ENCODE peak calls at places on chromosomes 12 and 14, in six cellular contexts. I, K, N, P, H and E are unnamed samples.

GRCh38 chr12:114869091-114869834 is 185.3 kb upstream of the TBX3 start:
- DNase-seq in H (peak), P (no peak), K (no peak), I (peak), N (no peak), E (no peak)

GRCh38 chr12:116384629-116385485 is 107.4 kb upstream of the MED13L start:
- DNase-seq in H (peak), I (peak), K (no peak), N (no peak), P (no peak), E (no peak)

GRCh38 chr14:96901227-96901626 is 104.0 kb downstream of the VRK1 start:
- DNase-seq in N (no peak), H (no peak), P (no peak), I (no peak), K (no peak), E (peak)

GRCh38 chr12:93763746-93764147 is 86.6 kb downstream of the CRADD start:
- DNase-seq in I (no peak), P (no peak), K (no peak), H (peak), N (no peak), E (no peak)

GRCh38 chr14:64423987-64424386 is 35.8 kb downstream of the MTHFD1 start:
- DNase-seq in K (no peak), P (no peak), H (no peak), N (no peak), I (no peak), E (no peak)

GRCh38 chr12:67155863-67156262 is 113.3 kb upstream of the CAND1 start:
- DNase-seq in I (no peak), N (no peak), H (no peak), P (no peak), K (no peak), E (no peak)

GRCh38 chr14:74552623-74553022 is 59.1 kb downstream of the ISCA2 start:
- DNase-seq in P (no peak), I (no peak), N (no peak), K (no peak), H (no peak), E (no peak)

GRCh38 chr14:67859169-67859749 is 39.7 kb downstream of the RAD51B start:
- DNase-seq in K (no peak), P (no peak), H (no peak), N (no peak), I (no peak), E (no peak)

GRCh38 chr12:124700810-124701594 is 133.6 kb upstream of the NCOR2 start:
- DNase-seq in P (no peak), N (no peak), K (no peak), H (peak), I (no peak), E (no peak)

GRCh38 chr12:93302331-93303229 is 75.1 kb upstream of the NUDT4 start:
- DNase-seq in I (no peak), K (peak), P (no peak), H (no peak), N (no peak), E (no peak)

GRCh38 chr12:127401005-127401404 is 866.0 kb upstream of the TMEM132C start:
- DNase-seq in N (no peak), I (no peak), H (no peak), P (no peak), K (no peak), E (no peak)

GRCh38 chr14:22432348-22432976 is 156.6 kb downstream of the DAD1 start:
- DNase-seq in P (no peak), I (no peak), K (no peak), N (no peak), H (peak), E (no peak)

GRCh38 chr14:24219080-24219479 is 3.2 kb upstream of the MDP1 start:
- DNase-seq in K (no peak), H (no peak), I (no peak), P (no peak), N (no peak), E (no peak)

GRCh38 chr14:24226477-24226876 is 5.7 kb downstream of the NEDD8 start:
- DNase-seq in I (no peak), H (no peak), N (no peak), K (no peak), P (no peak), E (no peak)

GRCh38 chr14:24228902-24229301 is 3.3 kb downstream of the NEDD8 start:
- DNase-seq in N (no peak), K (no peak), I (no peak), H (no peak), P (no peak), E (no peak)

GRCh38 chr14:24219521-24219920 is 3.7 kb upstream of the MDP1 start:
- DNase-seq in P (no peak), N (no peak), K (no peak), H (no peak), I (no peak), E (no peak)

GRCh38 chr14:24224618-24225071 is 7.5 kb downstream of the NEDD8 start:
- DNase-seq in P (no peak), H (no peak), K (no peak), N (no peak), I (no peak), E (no peak)
- TF ChIP-seq CREB1 in P (no peak), H (no peak), K (no peak), N (no peak), I (no peak), E (no peak)

DNA sequence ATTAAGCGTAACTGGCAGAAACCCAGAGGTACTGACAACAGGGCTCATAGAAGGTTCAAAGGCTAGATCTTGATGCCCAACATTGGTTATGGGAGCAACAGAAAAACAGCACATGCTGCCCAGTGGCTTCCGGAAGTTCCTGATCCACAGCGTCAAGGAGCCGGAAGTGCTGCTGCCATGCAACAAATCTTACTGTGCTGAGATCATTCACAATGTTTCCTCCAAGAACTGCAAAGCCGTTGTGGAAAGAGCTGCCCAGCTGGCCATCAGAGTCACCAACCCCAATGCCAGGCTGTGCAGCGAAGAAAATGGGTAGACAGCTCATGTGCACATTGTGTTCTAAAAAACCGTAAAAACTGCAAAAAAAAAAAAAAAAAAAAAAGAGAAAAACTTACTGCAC is 192.3 kb downstream of the MON2 start:
- DNase-seq in H (peak), P (no peak), I (no peak), N (no peak), K (no peak), E (no peak)
- TF ChIP-seq CREB1 in H (no peak), P (no peak), I (no peak), N (no peak), K (no peak), E (no peak)

GRCh38 chr12:80262372-80263170 is 163.2 kb downstream of the OTOGL start:
- DNase-seq in I (no peak), N (no peak), K (no peak), P (no peak), H (no peak), E (no peak)

GRCh38 chr12:80261403-80261802 is 162.1 kb downstream of the OTOGL start:
- DNase-seq in K (no peak), H (no peak), P (no peak), I (no peak), N (no peak), E (no peak)

GRCh38 chr12:80260269-80260668 is 160.9 kb downstream of the OTOGL start:
- DNase-seq in H (no peak), P (no peak), K (no peak), N (no peak), I (no peak), E (no peak)

DNA sequence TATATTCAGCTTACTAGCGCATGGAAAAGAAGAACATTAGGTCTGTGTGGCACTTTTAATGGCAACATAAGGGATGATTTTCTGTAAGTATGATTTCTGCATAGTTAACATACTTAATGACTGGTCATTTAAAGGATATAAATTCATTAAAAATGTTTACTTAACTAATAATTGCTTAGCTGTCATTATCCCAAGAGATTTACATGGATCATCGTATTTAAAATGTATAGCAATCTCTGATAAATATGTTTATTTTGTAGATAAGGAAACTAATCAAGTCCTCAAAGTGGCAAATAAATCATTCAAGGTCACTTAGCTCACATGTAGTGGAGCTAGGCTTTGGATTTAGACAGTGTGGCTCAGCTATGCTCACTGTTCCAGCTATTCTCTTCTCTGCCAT is 158.6 kb downstream of the OTOGL start:
- DNase-seq in K (no peak), H (no peak), N (no peak), P (no peak), I (no peak), E (no peak)
- TF ChIP-seq CREB1 in K (no peak), H (no peak), N (no peak), P (no peak), I (no peak), E (no peak)

GRCh38 chr14:100524933-100525243 is 62.3 kb downstream of the BEGAIN start:
- DNase-seq in N (peak), K (peak), H (peak), P (no peak), I (peak), E (no peak)
- TF ChIP-seq CREB1 in N (no peak), K (no peak), H (no peak), P (no peak), I (no peak), E (no peak)

GRCh38 chr12:106220561-106220960 is 27.3 kb downstream of the CKAP4 start:
- DNase-seq in I (no peak), H (no peak), P (no peak), K (no peak), N (no peak), E (no peak)

GRCh38 chr12:106226884-106227640 is 20.8 kb downstream of the CKAP4 start:
- DNase-seq in I (no peak), N (no peak), H (peak), P (peak), K (peak), E (no peak)

GRCh38 chr12:106227641-106228319 is 20.0 kb downstream of the CKAP4 start:
- DNase-seq in P (peak), K (no peak), H (no peak), N (no peak), I (no peak), E (no peak)

GRCh38 chr12:106224392-106224706 is 23.5 kb downstream of the CKAP4 start:
- DNase-seq in N (no peak), I (no peak), K (no peak), H (no peak), P (no peak), E (no peak)

GRCh38 chr12:106223485-106224391 is 24.1 kb downstream of the CKAP4 start:
- DNase-seq in H (peak), K (peak), P (peak), N (peak), I (peak), E (no peak)
- TF ChIP-seq CREB1 in H (no peak), K (no peak), P (no peak), N (no peak), I (no peak), E (no peak)